ENCODE peak calls at places on chromosomes 11 and 22, in eight cellular contexts. F is AG04450, I is ascending aorta, J is lung, U is stomach, L is pancreas, O is HFF-Myc, B is astrocyte of the spinal cord. D is an unnamed sample.

GRCh38 chr22:42902875-42903510 is 45.9 kb upstream of the ARFGAP3 start:
- DNase-seq in J (no peak), B (peak; percentile 58), F (peak; percentile 66), O (no peak), I (no peak), U (no peak), L (no peak), D (no peak)

GRCh38 chr11:124577664-124578427 is 8.0 kb downstream of the OR8A1 start:
- DNase-seq in O (no peak), L (no peak), J (no peak), I (no peak), F (no peak), U (no peak), B (no peak), D (no peak)

GRCh38 chr11:26651916-26652315 is 69.9 kb downstream of the SLC5A12 start:
- DNase-seq in J (no peak), B (no peak), O (no peak), L (no peak), F (no peak), U (no peak), I (no peak), D (no peak)

GRCh38 chr11:61055776-61056175 is 46.5 kb upstream of the CD5 start:
- DNase-seq in I (no peak), F (no peak), U (no peak), J (no peak), B (no peak), O (no peak), L (no peak), D (no peak)

GRCh38 chr11:15175780-15176179 is 61.1 kb downstream of the INSC start:
- DNase-seq in I (no peak), B (no peak), J (no peak), F (no peak), O (no peak), U (no peak), L (no peak), D (no peak)

GRCh38 chr22:24390576-24390975 is 36.8 kb upstream of the ADORA2A start:
- DNase-seq in B (no peak), U (no peak), I (no peak), F (no peak), L (no peak), J (no peak), O (no peak), D (no peak)

GRCh38 chr22:48653306-48653705 is 1174.4 kb downstream of the BRD1 start:
- DNase-seq in O (no peak), J (no peak), L (no peak), I (no peak), F (no peak), U (no peak), B (no peak), D (no peak)

GRCh38 chr11:72471005-72471898 is 36.9 kb upstream of the CLPB start:
- DNase-seq in O (peak; percentile 46), I (no peak), J (peak; percentile 66), B (peak; percentile 71), L (peak; percentile 41), U (peak; percentile 67), F (peak; percentile 32), D (peak; percentile 33)

GRCh38 chr11:5449023-5449422 is at the start of gene OR51I2:
- DNase-seq in B (no peak), J (no peak), L (no peak), O (no peak), I (no peak), F (no peak), U (no peak), D (no peak)

GRCh38 chr11:116510166-116510565 is 262.6 kb downstream of the BUD13 start:
- DNase-seq in J (no peak), U (no peak), L (no peak), O (no peak), I (no peak), B (no peak), F (no peak), D (no peak)

GRCh38 chr11:90134420-90135003 is at the start of gene NAALAD2:
- DNase-seq in O (no peak), L (peak; percentile 16), J (peak; percentile 30), U (no peak), I (no peak), F (no peak), B (peak; percentile 47), D (no peak)

GRCh38 chr22:41638748-41639147 is 17.7 kb downstream of the XRCC6 start:
- DNase-seq in U (no peak), L (no peak), J (no peak), F (no peak), I (no peak), B (no peak), O (no peak), D (no peak)

DNA sequence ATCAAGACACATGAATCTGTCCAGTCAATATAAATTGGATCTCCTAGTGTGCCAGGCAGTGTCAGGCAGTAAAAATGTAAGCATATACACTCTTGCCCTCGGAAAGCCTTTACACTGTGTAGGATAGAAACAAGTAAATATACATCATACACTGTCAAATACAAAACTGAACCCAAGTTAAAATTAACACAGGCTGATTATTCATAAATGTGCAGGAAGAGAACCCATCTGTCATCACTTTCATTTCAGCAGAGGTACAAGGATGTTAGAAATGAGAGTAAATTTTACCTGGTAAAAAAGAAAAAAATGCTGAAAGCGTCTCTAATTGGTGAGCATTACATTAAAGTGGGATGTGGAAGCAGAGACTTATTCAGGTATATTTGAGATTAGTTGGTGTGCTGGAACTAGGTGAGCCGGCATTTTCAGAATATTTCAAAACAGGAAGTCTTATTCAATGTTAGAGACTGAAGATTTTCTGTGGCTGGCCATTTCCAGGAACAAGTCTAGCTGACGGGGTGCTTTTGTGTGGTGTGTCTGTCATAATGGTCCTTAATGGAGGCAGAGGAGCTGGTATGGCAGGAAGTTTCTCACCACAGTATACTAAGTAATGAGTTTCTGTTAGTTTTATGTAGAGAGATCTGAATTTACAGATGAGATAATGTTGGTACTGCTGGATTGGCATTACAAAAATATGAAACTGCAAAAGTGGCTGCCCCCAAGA is 192.6 kb downstream of the CASP12 start:
- DNase-seq in L (peak; percentile 23), B (peak; percentile 42), F (no peak), O (no peak), J (peak; percentile 49), I (peak; percentile 12), U (peak; percentile 25), D (peak; percentile 16)
- H3K4me3 ChIP-seq in L (no peak overlapping the region), B (no peak overlapping the region), F (no peak overlapping the region), O (no peak overlapping the region), J (no peak overlapping the region), I (no peak overlapping the region), U (no peak overlapping the region), D (no peak overlapping the region)

GRCh38 chr11:8333431-8334401 is 70.0 kb upstream of the LMO1 start:
- DNase-seq in O (no peak), I (no peak), L (no peak), U (no peak), J (no peak), F (no peak), B (no peak), D (no peak)
- TF ChIP-seq CTCF in O (no peak), I (no peak), L (no peak), U (no peak), J (no peak), F (no peak), B (no peak), D (no peak)

GRCh38 chr11:47248664-47249377 is at the start of gene ACP2:
- DNase-seq in O (peak; percentile 62), I (peak; percentile 62), J (peak; percentile 89), U (peak; percentile 93), B (peak; percentile 90), F (peak; percentile 72), L (peak; percentile 87), D (no peak)

GRCh38 chr11:47245586-47246357 is 2.8 kb downstream of the ACP2 start:
- DNase-seq in U (no peak), I (no peak), O (no peak), L (no peak), F (no peak), B (no peak), J (no peak), D (no peak)

GRCh38 chr11:47248304-47248663 is 330 bp downstream of the ACP2 start:
- DNase-seq in L (no peak), F (no peak), U (no peak), I (no peak), B (no peak), O (no peak), J (no peak), D (no peak)

GRCh38 chr11:47249378-47249715 is 733 bp upstream of the ACP2 start:
- DNase-seq in J (no peak), U (no peak), O (no peak), I (no peak), L (no peak), B (no peak), F (no peak), D (no peak)

DNA sequence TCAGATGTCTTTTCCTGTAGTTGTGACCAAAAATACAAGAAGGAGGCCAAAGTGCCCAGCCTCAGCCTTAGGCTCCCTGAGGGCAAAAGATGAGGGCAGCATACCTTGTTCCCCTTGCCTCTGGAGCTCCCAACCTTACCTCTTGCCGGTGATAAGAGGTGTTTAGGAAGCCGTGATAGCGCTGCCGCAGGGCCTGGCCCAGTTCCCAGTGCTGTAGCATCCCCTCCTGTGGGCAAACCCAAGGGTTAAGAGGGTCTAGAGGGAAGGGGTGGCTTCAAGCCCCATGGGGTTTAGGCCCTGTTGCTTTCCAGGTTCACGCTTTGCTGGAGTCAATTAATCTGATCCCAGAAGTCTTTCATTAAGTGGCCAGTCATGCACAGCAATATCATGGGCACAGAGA is 1.1 kb downstream of the ACP2 start:
- DNase-seq in L (no peak), O (no peak), I (no peak), J (no peak), U (no peak), F (no peak), B (no peak), D (no peak)
- H3K4me3 ChIP-seq in L (peak overlapping the region; percentile 54), O (peak overlapping the region; percentile 95), I (peak overlapping the region; percentile 96), J (no peak overlapping the region), U (peak overlapping the region; percentile 63), F (peak overlapping the region; percentile 0), B (no peak overlapping the region), D (peak overlapping the region; percentile 83)

DNA sequence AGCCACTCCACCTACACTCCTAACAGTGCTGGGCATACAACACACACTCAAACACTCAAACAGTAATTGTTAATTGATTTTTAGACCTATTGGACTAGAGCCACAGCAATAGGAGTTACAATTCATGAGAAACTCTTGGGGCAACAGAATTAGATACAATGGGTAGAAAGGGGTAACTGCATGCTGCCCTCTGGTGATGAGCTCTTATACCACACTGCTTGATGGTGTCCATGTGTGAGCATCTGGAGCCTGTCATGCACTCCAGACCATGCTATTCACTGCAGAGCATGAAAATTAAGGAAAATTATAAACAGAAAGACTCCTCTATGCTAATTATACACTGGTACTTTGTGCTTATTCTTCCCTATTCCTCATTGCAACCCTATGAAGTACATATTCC is 975.5 kb upstream of the CCDC90B start:
- DNase-seq in B (no peak), I (no peak), U (no peak), O (no peak), J (no peak), F (no peak), L (no peak), D (no peak)
- TF ChIP-seq CTCF in B (no peak), I (no peak), U (no peak), O (no peak), J (no peak), F (no peak), L (no peak), D (peak; percentile 5)